ENCODE peak calls at places on chromosomes 12 and 14, in six cellular contexts. E, A, Q, Z, N and I are unnamed samples. For H3K27me3, the result is how much of the 10 kb centered on the place peaks cover.

GRCh38 chr12:85657836-85658235 is 178.4 kb downstream of the RASSF9 start:
- DNase-seq in E (no peak), A (no peak), Q (no peak), Z (no peak), N (no peak), I (no peak)

GRCh38 chr12:95547522-95548055 is 3.7 kb downstream of the USP44 start:
- DNase-seq in E (no peak), A (no peak), Q (no peak), Z (no peak), N (no peak), I (no peak)

GRCh38 chr14:69928111-69928523 is 48.9 kb downstream of the SMOC1 start:
- DNase-seq in E (no peak), A (no peak), Q (no peak), Z (no peak), N (no peak), I (no peak)

GRCh38 chr14:39097159-39097558 is 5.9 kb downstream of the SEC23A start:
- DNase-seq in E (no peak), A (no peak), Q (no peak), Z (no peak), N (no peak), I (no peak)

GRCh38 chr12:11650697-11651281 is 1.3 kb downstream of the ETV6 start:
- DNase-seq in E (no peak), A (no peak), Q (no peak), Z (peak), N (no peak), I (no peak)

GRCh38 chr12:65495233-65495632 is 216.8 kb downstream of the MSRB3 start:
- DNase-seq in E (no peak), A (no peak), Q (no peak), Z (no peak), N (no peak), I (no peak)

GRCh38 chr12:54439521-54440255 is 20.6 kb upstream of the ITGA5 start:
- DNase-seq in E (no peak), A (no peak), Q (no peak), Z (no peak), N (no peak), I (no peak)

GRCh38 chr12:104276192-104277131 is 27.1 kb upstream of the EID3 start:
- DNase-seq in E (no peak), A (no peak), Q (no peak), Z (no peak), N (no peak), I (no peak)

GRCh38 chr12:120301962-120302815 is at the start of gene SIRT4:
- DNase-seq in E (peak), A (peak), Q (peak), Z (peak), N (peak), I (peak)

GRCh38 chr12:3692616-3693365 is 60.1 kb downstream of the CRACR2A start:
- DNase-seq in E (no peak), A (no peak), Q (no peak), Z (no peak), N (no peak), I (no peak)

GRCh38 chr12:19048943-19049342 is 80.6 kb upstream of the PLEKHA5 start:
- DNase-seq in E (no peak), A (no peak), Q (no peak), Z (no peak), N (no peak), I (no peak)

GRCh38 chr14:71289536-71289935 is 382.3 kb downstream of the PCNX1 start:
- DNase-seq in E (no peak), A (no peak), Q (no peak), Z (peak), N (no peak), I (no peak)

GRCh38 chr12:58064681-58065080 is 123.3 kb downstream of the ATP23 start:
- DNase-seq in E (no peak), A (no peak), Q (no peak), Z (no peak), N (no peak), I (no peak)

GRCh38 chr12:115210533-115211252 is 526.7 kb upstream of the TBX3 start:
- DNase-seq in E (no peak), A (no peak), Q (no peak), Z (no peak), N (no peak), I (no peak)

GRCh38 chr12:2129076-2129475 is 76.3 kb downstream of the CACNA1C start:
- DNase-seq in E (no peak), A (no peak), Q (no peak), Z (no peak), N (no peak), I (no peak)

GRCh38 chr14:60922050-60922449 is 58.8 kb downstream of the TRMT5 start:
- DNase-seq in E (no peak), A (no peak), Q (no peak), Z (no peak), N (no peak), I (no peak)

GRCh38 chr14:31241450-31242114 is 34.0 kb upstream of the HECTD1 start:
- DNase-seq in E (no peak), A (no peak), Q (no peak), Z (no peak), N (no peak), I (no peak)

GRCh38 chr14:20421267-20421666 is 8.0 kb upstream of the TEP1 start:
- DNase-seq in E (no peak), A (no peak), Q (no peak), Z (no peak), N (no peak), I (no peak)
- H3K27ac ChIP-seq in E (no peak), A (no peak), Q (no peak), Z (no peak), N (no peak), I (no peak)

GRCh38 chr14:103520657-103521437 is 1.8 kb downstream of the CKB start:
- DNase-seq in E (peak), A (peak), Q (peak), Z (peak), N (peak), I (no peak)
- H3K4me3 ChIP-seq in E (peak), A (peak), Q (peak), Z (peak), N (peak), I (peak)

DNA sequence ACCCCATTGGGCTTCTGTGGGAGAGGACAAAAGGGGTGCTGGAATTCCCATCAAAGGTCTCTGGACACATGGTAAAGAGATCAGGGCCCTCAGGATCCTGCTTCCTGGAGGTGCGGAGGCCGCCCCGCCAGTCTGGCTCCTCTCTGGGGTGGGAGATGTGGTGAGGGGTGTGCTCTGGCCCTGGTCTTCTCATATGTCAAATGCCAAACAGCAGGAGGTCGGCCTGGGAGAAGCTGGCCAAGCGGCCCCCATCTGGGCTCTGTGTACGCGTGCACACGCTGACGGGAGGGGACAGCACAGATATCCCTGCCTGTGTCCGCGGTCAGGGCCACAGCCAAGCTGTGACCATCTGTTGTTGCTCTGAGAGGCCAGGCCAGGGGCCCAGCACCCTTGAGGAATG is 14.1 kb downstream of the FIGNL2 start:
- DNase-seq in E (no peak), A (no peak), Q (no peak), Z (no peak), N (no peak), I (no peak)
- H3K27me3 ChIP-seq in E (under half), A (half or more), Q (under half), Z (under half), N (under half), I (under half)

GRCh38 chr14:50647753-50648152 is 20.4 kb downstream of the SAV1 start:
- DNase-seq in E (no peak), A (no peak), Q (no peak), Z (no peak), N (no peak), I (no peak)

GRCh38 chr14:50649691-50650090 is 18.4 kb downstream of the SAV1 start:
- DNase-seq in E (no peak), A (no peak), Q (no peak), Z (no peak), N (no peak), I (no peak)

GRCh38 chr14:50647282-50647681 is 20.8 kb downstream of the SAV1 start:
- DNase-seq in E (no peak), A (no peak), Q (no peak), Z (no peak), N (no peak), I (no peak)
- H3K27ac ChIP-seq in E (no peak), A (no peak), Q (no peak), Z (no peak), N (no peak), I (no peak)

GRCh38 chr12:87656311-87656710 is 372.9 kb downstream of the C12orf50 start:
- DNase-seq in E (no peak), A (no peak), Q (no peak), Z (no peak), N (no peak), I (no peak)

GRCh38 chr12:87660987-87661769 is 368.0 kb downstream of the C12orf50 start:
- DNase-seq in E (no peak), A (no peak), Q (no peak), Z (no peak), N (no peak), I (no peak)

GRCh38 chr12:87667378-87667777 is 361.8 kb downstream of the C12orf50 start:
- DNase-seq in E (no peak), A (no peak), Q (no peak), Z (no peak), N (no peak), I (no peak)

GRCh38 chr12:87661770-87662402 is 367.3 kb downstream of the C12orf50 start:
- DNase-seq in E (no peak), A (no peak), Q (no peak), Z (no peak), N (no peak), I (no peak)
- H3K4me3 ChIP-seq in E (no peak), A (peak), Q (peak), Z (peak), N (no peak), I (peak)

GRCh38 chr12:48281811-48282210 is 68.9 kb downstream of the ZNF641 start:
- DNase-seq in E (no peak), A (no peak), Q (no peak), Z (no peak), N (no peak), I (no peak)
- H3K27me3 ChIP-seq in E (under half), A (under half), Q (under half), Z (under half), N (under half), I (under half)